ENCODE peak calls at places on chromosomes 2 and 18, in nine cellular contexts. One of them, this sample, is unnamed.

GRCh38 chr18:26863122-26863879 is 2.2 kb downstream of the AQP4 start:
- DNase-seq in coronary artery: no peak
- DNase-seq in right atrium auricular region: peak; percentile 63
- DNase-seq in CD8-positive, alpha-beta memory T cell: no peak
- DNase-seq in esophagus squamous epithelium: no peak
- DNase-seq in transverse colon: peak; percentile 74
- DNase-seq in heart left ventricle: peak; percentile 50
- DNase-seq in CD4-positive, alpha-beta memory T cell: no peak
- DNase-seq in A549: peak; percentile 33
- DNase-seq in this sample: peak; percentile 76

GRCh38 chr18:79924814-79925655 is 26.4 kb downstream of the SLC66A2 start:
- DNase-seq in heart left ventricle: no peak
- DNase-seq in CD8-positive, alpha-beta memory T cell: no peak
- DNase-seq in right atrium auricular region: no peak
- DNase-seq in A549: no peak
- DNase-seq in transverse colon: peak; percentile 6
- DNase-seq in esophagus squamous epithelium: no peak
- DNase-seq in CD4-positive, alpha-beta memory T cell: no peak
- DNase-seq in coronary artery: peak; percentile 45
- DNase-seq in this sample: peak; percentile 51

GRCh38 chr2:18332477-18332876 is 228.0 kb downstream of the RDH14 start:
- DNase-seq in right atrium auricular region: no peak
- DNase-seq in CD8-positive, alpha-beta memory T cell: no peak
- DNase-seq in esophagus squamous epithelium: no peak
- DNase-seq in A549: no peak
- DNase-seq in CD4-positive, alpha-beta memory T cell: no peak
- DNase-seq in heart left ventricle: no peak
- DNase-seq in coronary artery: no peak
- DNase-seq in transverse colon: no peak
- DNase-seq in this sample: no peak

GRCh38 chr2:85887566-85888019 is 1.2 kb downstream of the ST3GAL5 start:
- DNase-seq in CD8-positive, alpha-beta memory T cell: peak; percentile 19
- DNase-seq in coronary artery: no peak
- DNase-seq in heart left ventricle: peak; percentile 60
- DNase-seq in transverse colon: peak; percentile 62
- DNase-seq in right atrium auricular region: peak; percentile 76
- DNase-seq in A549: peak; percentile 57
- DNase-seq in esophagus squamous epithelium: peak; percentile 27
- DNase-seq in CD4-positive, alpha-beta memory T cell: peak; percentile 63
- DNase-seq in this sample: no peak

GRCh38 chr2:3442185-3442584 is 62.7 kb downstream of the TRAPPC12 start:
- DNase-seq in CD8-positive, alpha-beta memory T cell: no peak
- DNase-seq in right atrium auricular region: no peak
- DNase-seq in coronary artery: no peak
- DNase-seq in A549: no peak
- DNase-seq in transverse colon: no peak
- DNase-seq in esophagus squamous epithelium: no peak
- DNase-seq in heart left ventricle: no peak
- DNase-seq in CD4-positive, alpha-beta memory T cell: no peak
- DNase-seq in this sample: no peak

GRCh38 chr2:101993772-101994171 is 2.0 kb downstream of the IL1R2 start:
- DNase-seq in heart left ventricle: no peak
- DNase-seq in CD4-positive, alpha-beta memory T cell: no peak
- DNase-seq in right atrium auricular region: no peak
- DNase-seq in coronary artery: no peak
- DNase-seq in CD8-positive, alpha-beta memory T cell: no peak
- DNase-seq in esophagus squamous epithelium: no peak
- DNase-seq in transverse colon: no peak
- DNase-seq in A549: no peak
- DNase-seq in this sample: no peak

GRCh38 chr2:146624429-146624828 is 1220.4 kb upstream of the ACVR2A start:
- DNase-seq in CD8-positive, alpha-beta memory T cell: no peak
- DNase-seq in right atrium auricular region: no peak
- DNase-seq in CD4-positive, alpha-beta memory T cell: no peak
- DNase-seq in esophagus squamous epithelium: no peak
- DNase-seq in heart left ventricle: no peak
- DNase-seq in coronary artery: no peak
- DNase-seq in A549: no peak
- DNase-seq in transverse colon: no peak
- DNase-seq in this sample: no peak

GRCh38 chr2:33521791-33522281 is 45.4 kb downstream of the RASGRP3 start:
- DNase-seq in esophagus squamous epithelium: no peak
- DNase-seq in coronary artery: no peak
- DNase-seq in CD4-positive, alpha-beta memory T cell: no peak
- DNase-seq in transverse colon: no peak
- DNase-seq in A549: no peak
- DNase-seq in CD8-positive, alpha-beta memory T cell: no peak
- DNase-seq in heart left ventricle: peak; percentile 28
- DNase-seq in right atrium auricular region: no peak
- DNase-seq in this sample: no peak

GRCh38 chr2:9310827-9311226 is 104.2 kb downstream of the ASAP2 start:
- DNase-seq in CD8-positive, alpha-beta memory T cell: no peak
- DNase-seq in right atrium auricular region: no peak
- DNase-seq in heart left ventricle: no peak
- DNase-seq in coronary artery: no peak
- DNase-seq in A549: no peak
- DNase-seq in esophagus squamous epithelium: no peak
- DNase-seq in transverse colon: no peak
- DNase-seq in CD4-positive, alpha-beta memory T cell: no peak
- DNase-seq in this sample: no peak

GRCh38 chr2:45812039-45812500 is 160.6 kb downstream of the PRKCE start:
- DNase-seq in A549: no peak
- DNase-seq in heart left ventricle: no peak
- DNase-seq in coronary artery: no peak
- DNase-seq in right atrium auricular region: no peak
- DNase-seq in CD4-positive, alpha-beta memory T cell: no peak
- DNase-seq in transverse colon: no peak
- DNase-seq in esophagus squamous epithelium: no peak
- DNase-seq in CD8-positive, alpha-beta memory T cell: no peak
- DNase-seq in this sample: no peak

GRCh38 chr2:84906900-84907714 is 1.7 kb downstream of the TMSB10 start:
- DNase-seq in A549: peak; percentile 96
- DNase-seq in transverse colon: peak; percentile 69
- DNase-seq in esophagus squamous epithelium: peak; percentile 52
- DNase-seq in coronary artery: peak; percentile 87
- DNase-seq in CD8-positive, alpha-beta memory T cell: peak; percentile 53
- DNase-seq in heart left ventricle: peak; percentile 81
- DNase-seq in CD4-positive, alpha-beta memory T cell: peak; percentile 73
- DNase-seq in right atrium auricular region: peak; percentile 85
- DNase-seq in this sample: peak; percentile 79

GRCh38 chr2:102788880-102789250 is 27.0 kb downstream of the TMEM182 start:
- DNase-seq in heart left ventricle: peak; percentile 73
- DNase-seq in A549: no peak
- DNase-seq in esophagus squamous epithelium: no peak
- DNase-seq in coronary artery: no peak
- DNase-seq in CD4-positive, alpha-beta memory T cell: no peak
- DNase-seq in CD8-positive, alpha-beta memory T cell: no peak
- DNase-seq in transverse colon: peak; percentile 15
- DNase-seq in right atrium auricular region: no peak
- DNase-seq in this sample: no peak

GRCh38 chr18:57523171-57523956 is 63.1 kb downstream of the FECH start:
- DNase-seq in coronary artery: no peak
- DNase-seq in right atrium auricular region: no peak
- DNase-seq in esophagus squamous epithelium: no peak
- DNase-seq in CD8-positive, alpha-beta memory T cell: no peak
- DNase-seq in A549: no peak
- DNase-seq in heart left ventricle: no peak
- DNase-seq in CD4-positive, alpha-beta memory T cell: no peak
- DNase-seq in transverse colon: no peak
- DNase-seq in this sample: peak; percentile 55

GRCh38 chr2:27225526-27225925 is 8.4 kb downstream of the CAD start:
- DNase-seq in esophagus squamous epithelium: no peak
- DNase-seq in heart left ventricle: no peak
- DNase-seq in CD4-positive, alpha-beta memory T cell: no peak
- DNase-seq in right atrium auricular region: no peak
- DNase-seq in CD8-positive, alpha-beta memory T cell: no peak
- DNase-seq in transverse colon: no peak
- DNase-seq in A549: no peak
- DNase-seq in coronary artery: no peak
- DNase-seq in this sample: no peak

GRCh38 chr2:27223416-27223815 is 6.2 kb downstream of the CAD start:
- DNase-seq in right atrium auricular region: no peak
- DNase-seq in heart left ventricle: no peak
- DNase-seq in coronary artery: no peak
- DNase-seq in CD4-positive, alpha-beta memory T cell: no peak
- DNase-seq in esophagus squamous epithelium: no peak
- DNase-seq in transverse colon: no peak
- DNase-seq in CD8-positive, alpha-beta memory T cell: no peak
- DNase-seq in A549: no peak
- DNase-seq in this sample: no peak

GRCh38 chr2:27222407-27222806 is 5.2 kb downstream of the CAD start:
- DNase-seq in CD8-positive, alpha-beta memory T cell: no peak
- DNase-seq in transverse colon: no peak
- DNase-seq in coronary artery: no peak
- DNase-seq in esophagus squamous epithelium: no peak
- DNase-seq in right atrium auricular region: no peak
- DNase-seq in heart left ventricle: no peak
- DNase-seq in A549: no peak
- DNase-seq in CD4-positive, alpha-beta memory T cell: no peak
- DNase-seq in this sample: peak; percentile 15

GRCh38 chr2:27231921-27232320 is 14.8 kb downstream of the CAD start:
- DNase-seq in CD8-positive, alpha-beta memory T cell: no peak
- DNase-seq in esophagus squamous epithelium: no peak
- DNase-seq in heart left ventricle: no peak
- DNase-seq in coronary artery: no peak
- DNase-seq in CD4-positive, alpha-beta memory T cell: no peak
- DNase-seq in A549: no peak
- DNase-seq in right atrium auricular region: no peak
- DNase-seq in transverse colon: no peak
- DNase-seq in this sample: no peak

DNA sequence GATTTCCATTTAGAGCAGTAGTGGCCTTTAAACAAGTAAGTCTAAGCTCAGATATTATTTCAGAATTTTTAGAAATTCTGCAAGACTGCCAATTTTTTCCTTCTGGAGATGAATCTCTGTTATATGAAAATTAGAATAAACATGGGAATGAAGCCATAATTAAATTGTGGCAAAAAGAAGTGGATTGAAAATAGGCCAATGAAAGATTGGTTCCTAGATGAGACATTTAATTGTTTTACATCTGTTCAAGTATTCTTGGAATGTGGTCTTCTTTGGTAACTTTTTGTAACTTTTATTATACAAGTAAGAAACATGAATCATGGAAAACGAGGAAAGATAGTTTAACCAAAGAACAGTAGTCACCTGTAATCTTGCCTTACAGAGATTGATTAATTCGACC is 10.3 kb downstream of the CAD start:
- DNase-seq in transverse colon: no peak
- DNase-seq in CD8-positive, alpha-beta memory T cell: no peak
- DNase-seq in A549: no peak
- DNase-seq in right atrium auricular region: no peak
- DNase-seq in coronary artery: no peak
- DNase-seq in heart left ventricle: no peak
- DNase-seq in CD4-positive, alpha-beta memory T cell: no peak
- DNase-seq in esophagus squamous epithelium: no peak
- DNase-seq in this sample: no peak
- H3K4me3 ChIP-seq in transverse colon: no peak overlapping the region
- H3K4me3 ChIP-seq in CD8-positive, alpha-beta memory T cell: no peak overlapping the region
- H3K4me3 ChIP-seq in A549: no peak overlapping the region
- H3K4me3 ChIP-seq in right atrium auricular region: no peak overlapping the region
- H3K4me3 ChIP-seq in coronary artery: no peak overlapping the region
- H3K4me3 ChIP-seq in heart left ventricle: no peak overlapping the region
- H3K4me3 ChIP-seq in CD4-positive, alpha-beta memory T cell: no peak overlapping the region
- H3K4me3 ChIP-seq in esophagus squamous epithelium: no peak overlapping the region
- H3K4me3 ChIP-seq in this sample: no peak overlapping the region

DNA sequence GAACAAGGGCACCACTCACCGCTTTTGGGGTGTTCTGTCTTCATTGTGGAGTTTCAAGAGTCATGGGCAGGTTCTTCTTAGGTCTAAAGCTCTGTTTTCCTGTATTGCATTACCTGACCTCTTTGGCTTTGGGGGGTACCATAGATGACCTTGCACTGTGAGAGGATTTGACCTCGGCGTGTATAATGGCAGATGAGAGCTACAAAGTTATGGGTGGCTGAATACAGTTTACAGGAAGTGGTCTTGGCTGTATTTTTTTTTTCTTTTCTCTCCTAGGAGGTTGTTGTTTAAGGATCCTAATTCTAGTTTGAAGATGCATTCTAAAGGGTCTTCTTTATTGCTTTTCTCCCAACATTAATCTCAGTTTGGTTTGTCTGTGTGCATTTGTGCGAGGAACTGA is 11.5 kb downstream of the GAL3ST2 start:
- DNase-seq in right atrium auricular region: no peak
- DNase-seq in transverse colon: no peak
- DNase-seq in CD4-positive, alpha-beta memory T cell: no peak
- DNase-seq in heart left ventricle: no peak
- DNase-seq in coronary artery: no peak
- DNase-seq in A549: no peak
- DNase-seq in esophagus squamous epithelium: no peak
- DNase-seq in CD8-positive, alpha-beta memory T cell: no peak
- DNase-seq in this sample: no peak
- H3K27ac ChIP-seq in right atrium auricular region: no peak overlapping the region
- H3K27ac ChIP-seq in transverse colon: peak overlapping the region; percentile 44
- H3K27ac ChIP-seq in CD4-positive, alpha-beta memory T cell: no peak overlapping the region
- H3K27ac ChIP-seq in heart left ventricle: no peak overlapping the region
- H3K27ac ChIP-seq in coronary artery: no peak overlapping the region
- H3K27ac ChIP-seq in A549: no peak overlapping the region
- H3K27ac ChIP-seq in esophagus squamous epithelium: no peak overlapping the region
- H3K27ac ChIP-seq in CD8-positive, alpha-beta memory T cell: no peak overlapping the region
- H3K27ac ChIP-seq in this sample: no peak overlapping the region

DNA sequence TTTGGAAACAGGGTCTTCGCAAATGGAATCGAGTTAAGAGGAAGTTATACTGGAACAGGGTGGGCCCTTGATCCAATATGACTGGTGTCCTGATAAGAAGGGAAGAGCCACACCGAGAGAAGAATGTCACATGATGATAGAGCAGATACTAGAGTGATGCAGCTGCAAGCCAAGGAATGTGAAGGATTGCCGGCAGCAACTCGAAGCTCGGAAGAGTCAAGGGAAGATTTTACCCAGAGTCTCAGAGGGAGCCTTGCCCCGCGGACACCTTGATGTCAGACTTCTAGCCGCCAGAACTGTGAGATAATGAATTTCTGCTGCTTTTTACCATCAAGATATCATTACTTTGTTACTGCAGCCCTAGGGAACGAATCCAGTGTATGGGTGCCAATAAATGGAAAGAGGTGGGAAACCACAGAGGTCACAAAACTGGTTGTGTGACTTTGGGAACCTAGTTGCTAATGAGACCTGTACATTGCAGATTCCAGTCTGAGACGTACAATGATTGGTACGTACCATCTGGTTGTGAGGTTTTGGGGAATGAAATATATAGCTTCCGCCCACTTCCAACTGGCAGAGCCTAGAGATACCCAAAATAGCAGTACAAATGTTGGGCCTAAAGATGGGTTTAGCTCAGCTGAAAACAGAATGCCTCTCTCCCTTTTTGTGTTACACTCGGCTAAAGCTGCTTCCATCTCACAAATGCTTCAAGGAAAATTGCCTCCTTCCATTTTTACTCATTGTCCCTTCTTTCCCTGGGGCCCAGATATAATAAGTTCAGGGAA is 28.6 kb upstream of the VWA3B start:
- DNase-seq in heart left ventricle: no peak
- DNase-seq in A549: no peak
- DNase-seq in transverse colon: no peak
- DNase-seq in right atrium auricular region: no peak
- DNase-seq in CD4-positive, alpha-beta memory T cell: no peak
- DNase-seq in CD8-positive, alpha-beta memory T cell: no peak
- DNase-seq in coronary artery: no peak
- DNase-seq in esophagus squamous epithelium: no peak
- DNase-seq in this sample: no peak
- H3K4me3 ChIP-seq in heart left ventricle: no peak overlapping the region
- H3K4me3 ChIP-seq in A549: no peak overlapping the region
- H3K4me3 ChIP-seq in transverse colon: no peak overlapping the region
- H3K4me3 ChIP-seq in right atrium auricular region: no peak overlapping the region
- H3K4me3 ChIP-seq in CD4-positive, alpha-beta memory T cell: no peak overlapping the region
- H3K4me3 ChIP-seq in CD8-positive, alpha-beta memory T cell: no peak overlapping the region
- H3K4me3 ChIP-seq in coronary artery: no peak overlapping the region
- H3K4me3 ChIP-seq in esophagus squamous epithelium: no peak overlapping the region
- H3K4me3 ChIP-seq in this sample: no peak overlapping the region

GRCh38 chr2:201996006-201996405 is 37.6 kb upstream of the FZD7 start:
- DNase-seq in esophagus squamous epithelium: no peak
- DNase-seq in transverse colon: no peak
- DNase-seq in CD4-positive, alpha-beta memory T cell: no peak
- DNase-seq in coronary artery: no peak
- DNase-seq in CD8-positive, alpha-beta memory T cell: no peak
- DNase-seq in right atrium auricular region: no peak
- DNase-seq in heart left ventricle: no peak
- DNase-seq in A549: no peak
- DNase-seq in this sample: no peak
- H3K27ac ChIP-seq in esophagus squamous epithelium: no peak overlapping the region
- H3K27ac ChIP-seq in transverse colon: no peak overlapping the region
- H3K27ac ChIP-seq in CD4-positive, alpha-beta memory T cell: no peak overlapping the region
- H3K27ac ChIP-seq in coronary artery: no peak overlapping the region
- H3K27ac ChIP-seq in CD8-positive, alpha-beta memory T cell: no peak overlapping the region
- H3K27ac ChIP-seq in right atrium auricular region: no peak overlapping the region
- H3K27ac ChIP-seq in heart left ventricle: no peak overlapping the region
- H3K27ac ChIP-seq in A549: no peak overlapping the region
- H3K27ac ChIP-seq in this sample: no peak overlapping the region

This sample was measured in aorta.